ENCODE peak calls at places on chromosomes 6 and 20, in seven cellular contexts. One of them, this sample, is unnamed.

GRCh38 chr6:139882234-139882633 is 507.8 kb upstream of the CITED2 start:
- DNase-seq in Kasumi-1: peak
- DNase-seq in ureter: no peak
- DNase-seq in neural progenitor cell: no peak
- DNase-seq in midbrain: no peak
- DNase-seq in NCI-H1694 treated with DMSO at 0.1 percent for 48 hours: no peak
- DNase-seq in activated naive CD8-positive, alpha-beta T cell treated with anti-CD3 and anti-CD28 coated beads, Interleukin-2, amount 50 U/mL, for 24 hours: no peak
- DNase-seq in this sample: no peak

GRCh38 chr6:8439601-8440268 is 4.4 kb upstream of the SLC35B3 start:
- DNase-seq in NCI-H1694 treated with DMSO at 0.1 percent for 48 hours: no peak
- DNase-seq in Kasumi-1: no peak
- DNase-seq in midbrain: no peak
- DNase-seq in neural progenitor cell: no peak
- DNase-seq in activated naive CD8-positive, alpha-beta T cell treated with anti-CD3 and anti-CD28 coated beads, Interleukin-2, amount 50 U/mL, for 24 hours: no peak
- DNase-seq in ureter: no peak
- DNase-seq in this sample: no peak

GRCh38 chr6:33967966-33968724 is 164.3 kb upstream of the MLN start:
- DNase-seq in activated naive CD8-positive, alpha-beta T cell treated with anti-CD3 and anti-CD28 coated beads, Interleukin-2, amount 50 U/mL, for 24 hours: no peak
- DNase-seq in midbrain: no peak
- DNase-seq in ureter: no peak
- DNase-seq in NCI-H1694 treated with DMSO at 0.1 percent for 48 hours: peak
- DNase-seq in neural progenitor cell: peak
- DNase-seq in Kasumi-1: no peak
- DNase-seq in this sample: no peak

GRCh38 chr6:82906489-82906888 is 159.2 kb downstream of the UBE3D start:
- DNase-seq in Kasumi-1: no peak
- DNase-seq in midbrain: no peak
- DNase-seq in activated naive CD8-positive, alpha-beta T cell treated with anti-CD3 and anti-CD28 coated beads, Interleukin-2, amount 50 U/mL, for 24 hours: no peak
- DNase-seq in ureter: no peak
- DNase-seq in NCI-H1694 treated with DMSO at 0.1 percent for 48 hours: no peak
- DNase-seq in neural progenitor cell: peak
- DNase-seq in this sample: no peak

GRCh38 chr6:52284131-52284459 is 447 bp downstream of the MCM3 start:
- DNase-seq in NCI-H1694 treated with DMSO at 0.1 percent for 48 hours: peak
- DNase-seq in ureter: no peak
- DNase-seq in midbrain: no peak
- DNase-seq in activated naive CD8-positive, alpha-beta T cell treated with anti-CD3 and anti-CD28 coated beads, Interleukin-2, amount 50 U/mL, for 24 hours: peak
- DNase-seq in neural progenitor cell: peak
- DNase-seq in Kasumi-1: peak
- DNase-seq in this sample: peak

GRCh38 chr20:4130404-4131189 is 115.2 kb upstream of the RNF24 start:
- DNase-seq in Kasumi-1: no peak
- DNase-seq in NCI-H1694 treated with DMSO at 0.1 percent for 48 hours: no peak
- DNase-seq in midbrain: no peak
- DNase-seq in activated naive CD8-positive, alpha-beta T cell treated with anti-CD3 and anti-CD28 coated beads, Interleukin-2, amount 50 U/mL, for 24 hours: peak
- DNase-seq in ureter: no peak
- DNase-seq in neural progenitor cell: no peak
- DNase-seq in this sample: peak

GRCh38 chr6:37785002-37785687 is 34.4 kb upstream of the ZFAND3 start:
- DNase-seq in midbrain: no peak
- DNase-seq in NCI-H1694 treated with DMSO at 0.1 percent for 48 hours: no peak
- DNase-seq in ureter: no peak
- DNase-seq in neural progenitor cell: no peak
- DNase-seq in Kasumi-1: no peak
- DNase-seq in activated naive CD8-positive, alpha-beta T cell treated with anti-CD3 and anti-CD28 coated beads, Interleukin-2, amount 50 U/mL, for 24 hours: no peak
- DNase-seq in this sample: no peak

GRCh38 chr6:137116807-137117206 is 56.6 kb downstream of the IL22RA2 start:
- DNase-seq in ureter: no peak
- DNase-seq in activated naive CD8-positive, alpha-beta T cell treated with anti-CD3 and anti-CD28 coated beads, Interleukin-2, amount 50 U/mL, for 24 hours: no peak
- DNase-seq in NCI-H1694 treated with DMSO at 0.1 percent for 48 hours: no peak
- DNase-seq in Kasumi-1: no peak
- DNase-seq in midbrain: no peak
- DNase-seq in neural progenitor cell: no peak
- DNase-seq in this sample: no peak

GRCh38 chr6:73655341-73655917 is 1.6 kb upstream of the SLC17A5 start:
- DNase-seq in neural progenitor cell: no peak
- DNase-seq in activated naive CD8-positive, alpha-beta T cell treated with anti-CD3 and anti-CD28 coated beads, Interleukin-2, amount 50 U/mL, for 24 hours: no peak
- DNase-seq in Kasumi-1: no peak
- DNase-seq in NCI-H1694 treated with DMSO at 0.1 percent for 48 hours: no peak
- DNase-seq in midbrain: no peak
- DNase-seq in ureter: no peak
- DNase-seq in this sample: no peak

GRCh38 chr20:5309971-5310370 is 6.8 kb downstream of the PROKR2 start:
- DNase-seq in activated naive CD8-positive, alpha-beta T cell treated with anti-CD3 and anti-CD28 coated beads, Interleukin-2, amount 50 U/mL, for 24 hours: no peak
- DNase-seq in Kasumi-1: no peak
- DNase-seq in NCI-H1694 treated with DMSO at 0.1 percent for 48 hours: no peak
- DNase-seq in ureter: no peak
- DNase-seq in neural progenitor cell: no peak
- DNase-seq in midbrain: no peak
- DNase-seq in this sample: no peak

GRCh38 chr6:115768469-115768868 is 292.2 kb downstream of the FRK start:
- DNase-seq in ureter: no peak
- DNase-seq in activated naive CD8-positive, alpha-beta T cell treated with anti-CD3 and anti-CD28 coated beads, Interleukin-2, amount 50 U/mL, for 24 hours: no peak
- DNase-seq in neural progenitor cell: no peak
- DNase-seq in NCI-H1694 treated with DMSO at 0.1 percent for 48 hours: no peak
- DNase-seq in Kasumi-1: no peak
- DNase-seq in midbrain: no peak
- DNase-seq in this sample: no peak

GRCh38 chr6:6218246-6219085 is 102.0 kb downstream of the F13A1 start:
- DNase-seq in neural progenitor cell: no peak
- DNase-seq in NCI-H1694 treated with DMSO at 0.1 percent for 48 hours: no peak
- DNase-seq in midbrain: no peak
- DNase-seq in activated naive CD8-positive, alpha-beta T cell treated with anti-CD3 and anti-CD28 coated beads, Interleukin-2, amount 50 U/mL, for 24 hours: no peak
- DNase-seq in Kasumi-1: no peak
- DNase-seq in ureter: no peak
- DNase-seq in this sample: no peak

GRCh38 chr20:25532015-25532751 is 53.1 kb downstream of the NINL start:
- DNase-seq in midbrain: peak
- DNase-seq in Kasumi-1: no peak
- DNase-seq in NCI-H1694 treated with DMSO at 0.1 percent for 48 hours: no peak
- DNase-seq in neural progenitor cell: peak
- DNase-seq in activated naive CD8-positive, alpha-beta T cell treated with anti-CD3 and anti-CD28 coated beads, Interleukin-2, amount 50 U/mL, for 24 hours: no peak
- DNase-seq in ureter: no peak
- DNase-seq in this sample: no peak

GRCh38 chr6:46174904-46175303 is 4.1 kb upstream of the ENPP5 start:
- DNase-seq in Kasumi-1: no peak
- DNase-seq in neural progenitor cell: no peak
- DNase-seq in midbrain: no peak
- DNase-seq in NCI-H1694 treated with DMSO at 0.1 percent for 48 hours: no peak
- DNase-seq in ureter: no peak
- DNase-seq in activated naive CD8-positive, alpha-beta T cell treated with anti-CD3 and anti-CD28 coated beads, Interleukin-2, amount 50 U/mL, for 24 hours: no peak
- DNase-seq in this sample: no peak

GRCh38 chr6:39347906-39348585 is 25.5 kb upstream of the KCNK16 start:
- DNase-seq in Kasumi-1: peak
- DNase-seq in activated naive CD8-positive, alpha-beta T cell treated with anti-CD3 and anti-CD28 coated beads, Interleukin-2, amount 50 U/mL, for 24 hours: peak
- DNase-seq in midbrain: peak
- DNase-seq in NCI-H1694 treated with DMSO at 0.1 percent for 48 hours: peak
- DNase-seq in neural progenitor cell: peak
- DNase-seq in ureter: peak
- DNase-seq in this sample: peak

GRCh38 chr6:148448371-148449010 is 105.9 kb downstream of the SASH1 start:
- DNase-seq in Kasumi-1: no peak
- DNase-seq in NCI-H1694 treated with DMSO at 0.1 percent for 48 hours: no peak
- DNase-seq in ureter: no peak
- DNase-seq in neural progenitor cell: no peak
- DNase-seq in midbrain: no peak
- DNase-seq in activated naive CD8-positive, alpha-beta T cell treated with anti-CD3 and anti-CD28 coated beads, Interleukin-2, amount 50 U/mL, for 24 hours: no peak
- DNase-seq in this sample: no peak

GRCh38 chr20:47298624-47299023 is 57.9 kb downstream of the ZMYND8 start:
- DNase-seq in activated naive CD8-positive, alpha-beta T cell treated with anti-CD3 and anti-CD28 coated beads, Interleukin-2, amount 50 U/mL, for 24 hours: no peak
- DNase-seq in ureter: no peak
- DNase-seq in midbrain: no peak
- DNase-seq in Kasumi-1: no peak
- DNase-seq in NCI-H1694 treated with DMSO at 0.1 percent for 48 hours: no peak
- DNase-seq in neural progenitor cell: no peak
- DNase-seq in this sample: no peak

GRCh38 chr6:137851669-137852068 is 15.4 kb upstream of the TNFAIP3 start:
- DNase-seq in ureter: no peak
- DNase-seq in Kasumi-1: no peak
- DNase-seq in neural progenitor cell: no peak
- DNase-seq in midbrain: no peak
- DNase-seq in activated naive CD8-positive, alpha-beta T cell treated with anti-CD3 and anti-CD28 coated beads, Interleukin-2, amount 50 U/mL, for 24 hours: no peak
- DNase-seq in NCI-H1694 treated with DMSO at 0.1 percent for 48 hours: no peak
- DNase-seq in this sample: peak

GRCh38 chr6:43869792-43870659 is 100.0 kb downstream of the VEGFA start:
- DNase-seq in neural progenitor cell: no peak
- DNase-seq in activated naive CD8-positive, alpha-beta T cell treated with anti-CD3 and anti-CD28 coated beads, Interleukin-2, amount 50 U/mL, for 24 hours: no peak
- DNase-seq in NCI-H1694 treated with DMSO at 0.1 percent for 48 hours: no peak
- DNase-seq in midbrain: no peak
- DNase-seq in Kasumi-1: no peak
- DNase-seq in ureter: no peak
- DNase-seq in this sample: no peak

GRCh38 chr20:56616704-56617103 is 12.4 kb upstream of the TFAP2C start:
- DNase-seq in ureter: no peak
- DNase-seq in activated naive CD8-positive, alpha-beta T cell treated with anti-CD3 and anti-CD28 coated beads, Interleukin-2, amount 50 U/mL, for 24 hours: no peak
- DNase-seq in neural progenitor cell: no peak
- DNase-seq in Kasumi-1: no peak
- DNase-seq in midbrain: no peak
- DNase-seq in NCI-H1694 treated with DMSO at 0.1 percent for 48 hours: no peak
- DNase-seq in this sample: no peak

GRCh38 chr20:42179768-42180167 is 561.6 kb upstream of the CHD6 start:
- DNase-seq in Kasumi-1: peak
- DNase-seq in NCI-H1694 treated with DMSO at 0.1 percent for 48 hours: no peak
- DNase-seq in midbrain: no peak
- DNase-seq in activated naive CD8-positive, alpha-beta T cell treated with anti-CD3 and anti-CD28 coated beads, Interleukin-2, amount 50 U/mL, for 24 hours: no peak
- DNase-seq in ureter: no peak
- DNase-seq in neural progenitor cell: peak
- DNase-seq in this sample: no peak

GRCh38 chr20:7841291-7841966 is 98.8 kb downstream of the HAO1 start:
- DNase-seq in NCI-H1694 treated with DMSO at 0.1 percent for 48 hours: no peak
- DNase-seq in ureter: no peak
- DNase-seq in Kasumi-1: no peak
- DNase-seq in activated naive CD8-positive, alpha-beta T cell treated with anti-CD3 and anti-CD28 coated beads, Interleukin-2, amount 50 U/mL, for 24 hours: no peak
- DNase-seq in midbrain: no peak
- DNase-seq in neural progenitor cell: no peak
- DNase-seq in this sample: no peak

GRCh38 chr6:109527989-109528388 is 45.0 kb upstream of the ZBTB24 start:
- DNase-seq in neural progenitor cell: peak
- DNase-seq in activated naive CD8-positive, alpha-beta T cell treated with anti-CD3 and anti-CD28 coated beads, Interleukin-2, amount 50 U/mL, for 24 hours: no peak
- DNase-seq in ureter: no peak
- DNase-seq in NCI-H1694 treated with DMSO at 0.1 percent for 48 hours: no peak
- DNase-seq in midbrain: no peak
- DNase-seq in Kasumi-1: peak
- DNase-seq in this sample: no peak

This sample was measured in stimulated activated naive CD8-positive, alpha-beta T cell treated with anti-CD3 and anti-CD28 coated beads, Interleukin-15, Interleukin-2, amounts not matched to agents 100 U/mL and 50 U/mL, for 24 hours.